ENCODE peak calls at places on chromosomes 4 and X, in five cellular contexts. K, Y, B, X and Z are unnamed samples.

GRCh38 chrX:9352683-9353430 is 112.0 kb upstream of the TBL1X start:
- DNase-seq in K (no peak), Y (peak; percentile 4), B (no peak), X (no peak), Z (peak; percentile 20)

GRCh38 chr4:163680390-163681098 is 186.1 kb downstream of the TMA16 start:
- DNase-seq in K (no peak), Y (no peak), B (no peak), X (no peak), Z (no peak)

GRCh38 chrX:10296581-10296980 is 139.8 kb downstream of the CLCN4 start:
- DNase-seq in K (no peak), Y (no peak), B (no peak), X (no peak), Z (no peak)

GRCh38 chrX:45063319-45064095 is 137.2 kb downstream of the DIPK2B start:
- DNase-seq in K (no peak), Y (no peak), B (no peak), X (no peak), Z (no peak)

GRCh38 chrX:50579955-50580354 is 109.3 kb upstream of the DGKK start:
- DNase-seq in K (peak; percentile 7), Y (peak; percentile 80), B (peak; percentile 1), X (no peak), Z (peak; percentile 15)

GRCh38 chrX:21166302-21166982 is 207.8 kb upstream of the CNKSR2 start:
- DNase-seq in K (no peak), Y (no peak), B (peak; percentile 40), X (no peak), Z (no peak)

GRCh38 chr4:10622728-10623127 is 61.8 kb downstream of the CLNK start:
- DNase-seq in K (no peak), Y (peak; percentile 62), B (no peak), X (no peak), Z (no peak)

GRCh38 chr4:111040904-111041303 is 418.0 kb upstream of the PITX2 start:
- DNase-seq in K (no peak), Y (no peak), B (no peak), X (no peak), Z (no peak)

GRCh38 chrX:22202251-22202650 is 70.5 kb upstream of the CBLL2 start:
- DNase-seq in K (no peak), Y (no peak), B (no peak), X (no peak), Z (no peak)

GRCh38 chr4:144288011-144288903 is 147.7 kb upstream of the GYPA start:
- DNase-seq in K (no peak), Y (no peak), B (no peak), X (no peak), Z (no peak)

GRCh38 chr4:183165371-183165770 is 66.3 kb downstream of the WWC2 start:
- DNase-seq in K (no peak), Y (no peak), B (no peak), X (no peak), Z (no peak)

GRCh38 chr4:123705419-123705818 is 308.8 kb downstream of the SPRY1 start:
- DNase-seq in K (no peak), Y (no peak), B (no peak), X (no peak), Z (no peak)